ENCODE peak calls at places on chromosomes 11 and 22, in five cellular contexts. Z is A549, J is HCT116, H is body of pancreas, A is endothelial cell of umbilical vein. B is an unnamed sample. For H3K4me1, the result is how much of the 10 kb centered on the place peaks cover.

GRCh38 chr11:117095301-117096139 is 2.7 kb downstream of the SIK3 start:
- DNase-seq in A (no peak), Z (no peak), H (no peak), J (no peak), B (no peak)

GRCh38 chr11:67291481-67292381 is 2.6 kb downstream of the ANKRD13D start:
- DNase-seq in A (no peak), H (no peak), Z (no peak), J (no peak), B (no peak)

GRCh38 chr22:40512426-40513136 is 123.9 kb downstream of the MRTFA start:
- DNase-seq in A (no peak), H (no peak), J (no peak), Z (peak), B (no peak)

GRCh38 chr11:43936081-43936480 is 6.4 kb upstream of the C11orf96 start:
- DNase-seq in J (no peak), Z (no peak), A (no peak), H (no peak), B (peak)

GRCh38 chr22:32796865-32797573 is 4.5 kb upstream of the TIMP3 start:
- DNase-seq in J (peak), Z (peak), H (peak), A (no peak), B (peak)

GRCh38 chr11:119778391-119779194 is 49.6 kb upstream of the NECTIN1 start:
- DNase-seq in H (no peak), J (no peak), Z (no peak), A (no peak), B (no peak)

GRCh38 chr11:3216027-3216525 is 2.5 kb downstream of the MRGPRG start:
- DNase-seq in J (no peak), H (peak), A (no peak), Z (no peak), B (no peak)

GRCh38 chr11:44568358-44568705 is 2.9 kb downstream of the CD82 start:
- DNase-seq in J (no peak), A (no peak), Z (no peak), H (no peak), B (no peak)

GRCh38 chr11:450809-451451 is 851 bp downstream of the PTDSS2 start:
- DNase-seq in A (peak), H (peak), Z (peak), J (peak), B (peak)

GRCh38 chr11:57643802-57644201 is 5.9 kb downstream of the YPEL4 start:
- DNase-seq in J (no peak), A (peak), Z (no peak), H (no peak), B (no peak)
- H3K4me1 ChIP-seq in J (under half), A (under half), Z (under half), H (under half), B (under half)

GRCh38 chr11:88701816-88702215 is 364.0 kb downstream of the GRM5 start:
- DNase-seq in A (peak), J (no peak), H (no peak), Z (no peak), B (no peak)

GRCh38 chr11:88709567-88709966 is 356.2 kb downstream of the GRM5 start:
- DNase-seq in Z (no peak), A (peak), J (no peak), H (no peak), B (no peak)

DNA sequence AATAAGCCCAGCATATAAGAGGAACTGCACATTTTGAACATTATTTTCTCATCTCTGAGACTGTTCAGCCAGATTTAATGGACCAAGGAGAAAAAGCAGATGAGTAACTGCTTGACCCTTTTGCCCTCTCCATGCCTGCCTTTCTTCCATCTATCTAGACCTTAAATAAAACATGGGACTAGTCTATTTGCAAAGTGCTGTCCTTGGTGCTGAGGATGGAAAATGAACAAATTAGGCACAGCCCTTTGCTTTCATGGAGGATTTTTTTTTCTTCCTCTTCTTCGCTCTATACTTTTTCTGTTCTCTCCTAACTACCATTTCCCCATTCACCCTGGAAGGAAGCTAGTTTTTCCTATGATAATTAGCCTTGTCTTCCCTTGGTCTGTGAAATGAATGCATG is 361.3 kb downstream of the GRM5 start:
- DNase-seq in J (no peak), A (no peak), H (no peak), Z (no peak), B (no peak)
- H3K4me1 ChIP-seq in J (under half), A (under half), H (under half), Z (under half), B (under half)

DNA sequence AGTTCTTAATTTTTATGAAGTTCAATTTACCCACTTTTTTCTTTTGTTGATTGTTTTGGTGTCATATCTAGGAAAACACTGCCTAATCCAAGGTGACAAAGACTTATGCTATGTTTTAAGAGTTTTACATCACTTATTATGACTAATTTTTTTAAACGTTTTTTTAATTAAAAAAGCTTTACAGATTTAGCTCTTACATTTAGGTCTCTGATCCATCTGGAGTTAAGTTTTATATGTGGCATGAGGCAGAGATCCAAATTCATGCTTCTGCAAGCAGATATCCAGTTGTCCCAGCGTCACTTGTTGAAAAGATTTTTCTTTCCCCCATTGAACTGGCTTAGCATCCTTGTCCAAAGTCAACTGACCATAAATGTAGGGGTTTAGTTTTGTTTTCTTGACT is 72.6 kb downstream of the PACSIN2 start:
- DNase-seq in A (no peak), Z (no peak), H (no peak), J (no peak), B (no peak)
- H3K4me1 ChIP-seq in A (under half), Z (half or more), H (half or more), J (half or more), B (half or more)

GRCh38 chr22:36012332-36012731 is 16.3 kb downstream of the RBFOX2 start:
- DNase-seq in A (no peak), H (no peak), J (no peak), Z (no peak), B (no peak)
- H3K4me1 ChIP-seq in A (under half), H (under half), J (under half), Z (under half), B (under half)

GRCh38 chr11:93735627-93736026 is 5.7 kb downstream of the TAF1D start:
- DNase-seq in A (no peak), J (no peak), Z (no peak), H (no peak), B (no peak)
- H3K4me1 ChIP-seq in A (under half), J (under half), Z (half or more), H (half or more), B (under half)